ENCODE peak calls at places on chromosomes 11 and 22, in ten cellular contexts. U, S, V, C, T, E, H, Q, P and W are unnamed samples.

GRCh38 chr11:34846467-34846866 is 69.7 kb downstream of the APIP start:
- DNase-seq in U (no peak), S (no peak), V (no peak), C (no peak), T (no peak), E (no peak), H (no peak), Q (no peak), P (no peak), W (no peak)

GRCh38 chr11:13216019-13217006 is 61.3 kb upstream of the BMAL1 start:
- DNase-seq in U (peak), S (peak), V (peak), C (no peak), T (peak), E (peak), H (peak), Q (no peak), P (peak), W (peak)

GRCh38 chr11:83768476-83768875 is 482.3 kb upstream of the CCDC90B start:
- DNase-seq in U (no peak), S (no peak), V (no peak), C (no peak), T (no peak), E (no peak), H (no peak), Q (no peak), P (no peak), W (no peak)

GRCh38 chr11:35059040-35059439 is 79.9 kb upstream of the CD44 start:
- DNase-seq in U (no peak), S (no peak), V (no peak), C (no peak), T (no peak), E (no peak), H (no peak), Q (no peak), P (no peak), W (no peak)

GRCh38 chr11:109970516-109971183 is 122.5 kb upstream of the ZC3H12C start:
- DNase-seq in U (no peak), S (no peak), V (peak), C (no peak), T (no peak), E (no peak), H (no peak), Q (no peak), P (no peak), W (no peak)

GRCh38 chr11:75583710-75584658 is 21.9 kb downstream of the SERPINH1 start:
- DNase-seq in U (peak), S (peak), V (no peak), C (peak), T (no peak), E (no peak), H (no peak), Q (peak), P (peak), W (no peak)

GRCh38 chr22:45859231-45860161 is 117.5 kb downstream of the WNT7B start:
- DNase-seq in U (no peak), S (no peak), V (no peak), C (no peak), T (no peak), E (no peak), H (no peak), Q (no peak), P (no peak), W (no peak)

GRCh38 chr22:25219211-25219689 is at the start of gene CRYBB2:
- DNase-seq in U (no peak), S (no peak), V (no peak), C (no peak), T (no peak), E (no peak), H (no peak), Q (no peak), P (no peak), W (no peak)

GRCh38 chr11:9765320-9766101 is 101.6 kb downstream of the SWAP70 start:
- DNase-seq in U (peak), S (peak), V (no peak), C (no peak), T (peak), E (no peak), H (no peak), Q (peak), P (peak), W (peak)

GRCh38 chr11:128621491-128622136 is 34.3 kb upstream of the ETS1 start:
- DNase-seq in U (peak), S (no peak), V (peak), C (no peak), T (peak), E (peak), H (peak), Q (no peak), P (no peak), W (no peak)

GRCh38 chr11:85595285-85595884 is 31.8 kb downstream of the DLG2 start:
- DNase-seq in U (peak), S (peak), V (peak), C (no peak), T (peak), E (peak), H (no peak), Q (no peak), P (no peak), W (no peak)

GRCh38 chr22:25749420-25750169 is 7.6 kb downstream of the MYO18B start:
- DNase-seq in U (peak), S (no peak), V (no peak), C (no peak), T (no peak), E (no peak), H (no peak), Q (no peak), P (no peak), W (no peak)

GRCh38 chr11:62573006-62573591 is 592 bp downstream of the EEF1G start:
- DNase-seq in U (no peak), S (peak), V (no peak), C (no peak), T (no peak), E (peak), H (no peak), Q (peak), P (no peak), W (no peak)

GRCh38 chr22:50683994-50684371 is 11.4 kb downstream of the SHANK3 start:
- DNase-seq in U (no peak), S (no peak), V (no peak), C (no peak), T (no peak), E (peak), H (no peak), Q (no peak), P (no peak), W (no peak)

GRCh38 chr22:38921801-38922200 is 35.6 kb upstream of the APOBEC3A start:
- DNase-seq in U (no peak), S (no peak), V (no peak), C (no peak), T (no peak), E (no peak), H (no peak), Q (no peak), P (no peak), W (no peak)

GRCh38 chr11:121563900-121564822 is 111.4 kb upstream of the SORL1-AS1 start:
- DNase-seq in U (no peak), S (no peak), V (no peak), C (no peak), T (no peak), E (no peak), H (no peak), Q (no peak), P (no peak), W (no peak)

GRCh38 chr11:13294771-13295579 is 17.4 kb downstream of the BMAL1 start:
- DNase-seq in U (no peak), S (no peak), V (no peak), C (no peak), T (no peak), E (no peak), H (no peak), Q (no peak), P (no peak), W (no peak)

GRCh38 chr11:84146826-84147225 is 860.7 kb upstream of the CCDC90B start:
- DNase-seq in U (no peak), S (no peak), V (no peak), C (no peak), T (no peak), E (no peak), H (no peak), Q (no peak), P (no peak), W (no peak)

GRCh38 chr11:106961048-106961447 is 57.2 kb downstream of the GUCY1A2 start:
- DNase-seq in U (no peak), S (no peak), V (no peak), C (no peak), T (no peak), E (no peak), H (no peak), Q (no peak), P (no peak), W (no peak)

GRCh38 chr11:106956887-106957505 is 61.3 kb downstream of the GUCY1A2 start:
- DNase-seq in U (no peak), S (peak), V (no peak), C (no peak), T (no peak), E (no peak), H (no peak), Q (no peak), P (peak), W (no peak)

GRCh38 chr11:106959800-106960199 is 58.5 kb downstream of the GUCY1A2 start:
- DNase-seq in U (peak), S (no peak), V (no peak), C (no peak), T (peak), E (no peak), H (no peak), Q (no peak), P (no peak), W (no peak)

GRCh38 chr11:106959386-106959785 is 58.9 kb downstream of the GUCY1A2 start:
- DNase-seq in U (no peak), S (no peak), V (no peak), C (no peak), T (no peak), E (no peak), H (no peak), Q (no peak), P (no peak), W (no peak)

DNA sequence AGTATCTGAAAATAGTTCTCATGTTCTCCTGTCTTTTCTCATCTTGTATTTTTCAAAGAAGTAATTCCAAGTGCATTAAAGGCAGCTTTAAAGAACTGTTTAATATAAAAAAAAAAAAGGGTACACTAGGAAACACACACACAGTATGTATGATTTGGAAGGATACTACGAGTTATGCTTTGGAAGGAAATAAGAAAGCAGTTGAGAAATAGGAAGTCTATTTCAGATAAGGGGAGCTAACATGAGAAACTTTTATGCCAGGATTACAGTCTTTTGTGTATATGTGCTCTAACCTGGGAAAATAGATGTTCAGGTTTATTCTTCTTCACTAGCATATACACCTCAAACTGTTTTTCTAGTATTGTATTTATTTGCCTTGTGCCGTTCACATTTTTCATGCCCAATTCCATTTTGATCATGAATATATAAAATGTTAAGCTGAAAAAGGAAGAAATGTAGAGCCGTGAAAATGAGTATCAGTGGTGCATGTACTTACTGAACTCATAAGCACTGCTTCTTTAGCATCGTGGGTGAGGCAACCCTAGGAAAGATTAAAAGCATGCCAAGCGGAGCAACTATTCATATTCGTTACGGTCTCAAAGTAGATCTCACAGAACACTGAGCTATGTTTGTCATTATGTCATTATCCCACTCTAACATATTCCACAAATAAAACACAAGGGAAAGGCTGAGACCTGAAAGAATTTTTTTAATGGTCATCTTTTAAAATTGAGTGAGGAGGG is 59.6 kb downstream of the GUCY1A2 start:
- DNase-seq in U (peak), S (peak), V (no peak), C (no peak), T (no peak), E (no peak), H (no peak), Q (no peak), P (no peak), W (no peak)
- TF ChIP-seq CTCF in U (no peak), S (no peak), V (no peak), C (no peak), T (no peak), E (no peak), H (no peak), Q (no peak), P (no peak), W (no peak)

DNA sequence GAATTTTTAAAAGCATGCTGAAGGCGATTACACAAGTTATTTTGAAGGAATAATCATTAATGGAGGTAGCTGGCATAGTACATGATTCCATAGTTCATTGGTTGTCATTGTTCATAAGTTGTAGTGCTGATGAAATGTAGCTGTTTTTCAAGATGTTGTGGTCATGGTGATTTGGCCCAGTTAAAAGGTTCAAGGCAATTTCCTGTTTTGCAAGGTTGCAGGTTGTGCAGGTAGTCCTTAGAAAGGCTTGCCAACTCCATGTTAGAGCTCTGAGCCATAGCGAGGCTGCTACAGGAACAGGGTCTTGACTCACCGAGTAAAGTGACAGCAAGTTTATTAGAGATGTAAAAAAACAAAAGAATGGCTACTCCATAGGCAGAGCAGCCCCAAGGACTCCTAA is 95.8 kb upstream of the CHORDC1 start:
- DNase-seq in U (no peak), S (no peak), V (peak), C (no peak), T (no peak), E (no peak), H (no peak), Q (no peak), P (no peak), W (no peak)
- TF ChIP-seq CTCF in U (no peak), S (no peak), V (no peak), C (no peak), T (no peak), E (no peak), H (no peak), Q (no peak), P (no peak), W (no peak)

GRCh38 chr11:65382036-65382803 is at the start of gene SLC25A45:
- DNase-seq in U (peak), S (peak), V (peak), C (peak), T (peak), E (peak), H (peak), Q (peak), P (peak), W (peak)

GRCh38 chr11:65378928-65379638 is 3.4 kb downstream of the SLC25A45 start:
- DNase-seq in U (no peak), S (no peak), V (no peak), C (no peak), T (no peak), E (no peak), H (no peak), Q (no peak), P (no peak), W (no peak)

GRCh38 chr11:65381721-65382035 is 768 bp downstream of the SLC25A45 start:
- DNase-seq in U (peak), S (peak), V (no peak), C (peak), T (no peak), E (peak), H (no peak), Q (no peak), P (no peak), W (no peak)

GRCh38 chr11:65379698-65380459 is 2.6 kb downstream of the SLC25A45 start:
- DNase-seq in U (no peak), S (no peak), V (no peak), C (no peak), T (no peak), E (no peak), H (no peak), Q (no peak), P (no peak), W (no peak)

DNA sequence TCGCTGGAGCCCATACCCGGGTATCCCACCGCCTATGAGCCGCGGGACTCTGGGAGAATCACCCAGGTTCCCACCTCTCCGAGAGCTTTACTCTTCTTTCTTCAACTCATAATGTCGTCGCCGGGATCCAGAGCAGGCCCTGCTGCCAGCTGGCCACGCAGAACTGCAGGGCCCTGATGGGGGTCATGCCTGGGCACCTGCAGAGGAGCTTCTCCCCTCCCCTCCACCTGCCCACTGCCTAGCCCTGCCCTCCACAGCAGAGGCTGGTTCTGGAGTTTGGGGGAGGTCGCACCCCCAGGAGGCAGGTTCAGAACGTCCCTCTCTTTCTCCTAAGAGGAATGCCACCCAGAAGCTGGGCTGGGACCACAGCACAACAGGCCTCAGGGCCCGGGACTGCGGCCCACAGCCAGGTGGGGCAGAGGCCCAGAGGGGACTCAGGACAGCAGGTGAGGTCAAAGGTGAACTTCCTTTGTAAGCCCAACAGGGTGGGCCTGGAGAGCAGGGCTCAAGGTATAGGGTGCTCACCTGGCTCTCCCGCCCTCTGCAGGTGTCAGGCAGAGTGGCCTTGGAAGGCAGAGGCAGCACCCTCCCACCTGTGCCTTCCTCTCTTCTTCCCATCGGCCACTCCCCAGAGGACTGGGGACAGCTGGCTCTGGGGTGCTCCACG is 1.9 kb downstream of the SLC25A45 start:
- DNase-seq in U (no peak), S (no peak), V (no peak), C (no peak), T (no peak), E (no peak), H (no peak), Q (no peak), P (no peak), W (no peak)
- TF ChIP-seq CTCF in U (no peak), S (no peak), V (no peak), C (no peak), T (no peak), E (no peak), H (no peak), Q (no peak), P (no peak), W (no peak)

DNA sequence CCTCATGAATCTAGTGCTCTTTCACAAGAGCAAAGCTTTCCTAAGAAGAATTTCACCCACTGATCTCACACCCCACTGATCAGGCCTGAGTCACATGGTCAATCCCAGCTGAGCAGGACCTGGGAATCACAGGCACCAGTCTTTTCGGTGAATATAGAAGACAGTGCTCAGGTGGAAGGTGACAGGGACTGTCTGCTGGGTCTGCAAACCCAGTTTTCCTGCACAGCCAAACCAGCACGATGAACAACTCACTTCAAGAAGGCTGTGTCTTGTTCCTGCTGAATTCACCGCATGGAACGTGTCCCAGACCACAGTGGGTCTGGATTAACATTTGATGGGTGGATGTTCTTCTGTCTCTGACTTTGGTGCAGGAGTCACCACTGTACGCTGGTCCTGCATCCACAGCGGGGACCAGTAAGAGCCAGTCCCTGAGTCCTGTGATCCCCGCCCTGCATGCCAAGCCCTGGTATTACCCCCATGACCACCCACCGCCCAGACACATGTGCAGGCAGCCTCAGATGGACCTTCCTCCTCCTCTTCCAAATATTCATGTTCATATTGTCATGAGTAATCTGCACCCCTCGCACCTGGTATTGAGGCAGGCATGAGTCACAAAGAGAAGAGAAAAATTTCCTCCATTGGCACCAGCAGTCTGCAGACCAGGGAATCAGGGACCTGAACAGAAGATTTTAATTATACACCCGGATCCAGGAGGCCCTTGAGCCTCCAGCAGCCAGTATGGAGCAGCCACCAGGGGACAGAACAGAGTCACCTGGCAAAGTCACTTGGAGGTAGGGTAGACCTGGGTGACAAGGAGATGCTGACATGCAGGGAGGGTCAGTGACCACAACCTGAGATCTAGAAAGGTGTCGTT is 8.6 kb upstream of the IGLL5 start:
- DNase-seq in U (no peak), S (no peak), V (no peak), C (no peak), T (no peak), E (no peak), H (no peak), Q (no peak), P (no peak), W (peak)
- TF ChIP-seq CTCF in U (no peak), S (no peak), V (no peak), C (no peak), T (no peak), E (no peak), H (no peak), Q (no peak), P (no peak), W (no peak)

DNA sequence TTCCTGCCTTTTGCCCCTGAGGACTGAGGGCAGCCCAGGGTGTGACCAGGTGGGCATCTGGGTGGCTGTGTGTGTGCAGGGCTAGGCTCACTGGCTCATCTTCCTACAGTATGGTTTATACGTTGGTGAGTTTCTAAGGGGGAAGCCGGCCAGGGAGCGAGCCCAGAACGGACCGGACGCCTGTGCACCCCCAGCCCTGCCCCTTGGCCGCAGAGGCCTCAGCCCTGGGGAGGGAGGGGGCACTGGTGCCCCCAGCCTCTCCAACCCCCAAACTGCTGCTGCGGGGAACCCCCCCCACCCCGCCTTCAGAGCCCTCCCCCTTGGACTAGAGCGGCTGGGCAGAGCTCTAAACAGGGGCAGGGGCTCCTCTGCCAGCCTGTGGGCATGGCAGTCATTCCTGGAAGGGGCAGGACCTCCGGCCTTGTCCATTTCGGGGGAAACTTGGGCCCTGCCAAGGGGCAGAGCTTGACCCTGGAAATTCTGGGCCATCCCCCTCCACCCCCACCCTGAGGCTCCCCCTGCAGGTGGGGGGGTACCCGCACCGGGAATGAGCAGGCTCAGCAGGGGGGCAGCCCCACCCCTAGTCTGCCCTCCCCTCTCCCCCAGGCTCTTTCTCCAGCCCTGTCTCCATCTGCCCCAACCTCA is 5.4 kb downstream of the YIF1A start:
- DNase-seq in U (no peak), S (no peak), V (no peak), C (no peak), T (no peak), E (no peak), H (no peak), Q (no peak), P (no peak), W (no peak)
- TF ChIP-seq CTCF in U (no peak), S (peak), V (no peak), C (no peak), T (no peak), E (no peak), H (no peak), Q (no peak), P (no peak), W (no peak)